ENCODE peak calls at places on chromosomes 4 and X, in four cellular contexts. P is osteocyte, O is type B pancreatic cell, I is nephron progenitor cell. G is an unnamed sample.
A peak's percentile ranks its signal among the peaks of the same experiment; 100 is the strongest.

GRCh38 chr4:133593764-133594163 is 444.7 kb downstream of the PCDH10 start:
- DNase-seq in O (no peak), I (no peak), P (no peak), G (no peak)

GRCh38 chr4:171342646-171343045 is 470.6 kb upstream of the GALNTL6 start:
- DNase-seq in I (no peak), O (no peak), P (no peak), G (no peak)

GRCh38 chr4:11631416-11631815 is 202.7 kb upstream of the HS3ST1 start:
- DNase-seq in P (no peak), I (no peak), O (no peak), G (no peak)

GRCh38 chr4:24999392-25000104 is 31.2 kb downstream of the LGI2 start:
- DNase-seq in O (no peak), P (no peak), I (no peak), G (no peak)

GRCh38 chr4:6201580-6202091 is 1.3 kb upstream of the JAKMIP1 start:
- DNase-seq in O (no peak), I (no peak), P (peak; percentile 51), G (no peak)

GRCh38 chrX:150361070-150361776 is 1.9 kb upstream of the MAMLD1 start:
- DNase-seq in P (peak; percentile 81), I (peak; percentile 25), O (peak; percentile 65), G (no peak)

GRCh38 chr4:85968945-85969830 is 390.7 kb downstream of the MAPK10 start:
- DNase-seq in P (no peak), O (no peak), I (peak; percentile 10), G (no peak)

GRCh38 chrX:88244066-88244465 is 503.0 kb upstream of the CPXCR1 start:
- DNase-seq in P (no peak), I (no peak), O (no peak), G (no peak)

GRCh38 chrX:126820700-126821420 is 1.3 kb downstream of the PRR32 start:
- DNase-seq in O (no peak), P (no peak), I (no peak), G (no peak)

GRCh38 chr4:152485726-152486276 is 50.1 kb downstream of the FBXW7 start:
- DNase-seq in I (no peak), P (no peak), O (no peak), G (peak; percentile 56)

GRCh38 chr4:88814043-88814617 is 116.5 kb upstream of the NAP1L5 start:
- DNase-seq in P (no peak), I (no peak), O (no peak), G (no peak)

GRCh38 chrX:86806786-86807185 is 658.5 kb downstream of the DACH2 start:
- DNase-seq in O (no peak), I (peak; percentile 8), P (no peak), G (no peak)

GRCh38 chr4:43325220-43325967 is 432.9 kb downstream of the GRXCR1 start:
- DNase-seq in O (no peak), P (no peak), I (no peak), G (no peak)

GRCh38 chr4:123042095-123042494 is 119.7 kb upstream of the NUDT6 start:
- DNase-seq in I (no peak), P (no peak), O (no peak), G (no peak)

GRCh38 chr4:123043013-123043412 is 120.6 kb upstream of the NUDT6 start:
- DNase-seq in O (no peak), P (no peak), I (no peak), G (no peak)

GRCh38 chr4:123035239-123035638 is 112.8 kb upstream of the NUDT6 start:
- DNase-seq in I (no peak), O (no peak), P (no peak), G (no peak)

GRCh38 chr4:123034023-123034422 is 111.6 kb upstream of the NUDT6 start:
- DNase-seq in P (no peak), I (no peak), O (no peak), G (peak; percentile 28)

DNA sequence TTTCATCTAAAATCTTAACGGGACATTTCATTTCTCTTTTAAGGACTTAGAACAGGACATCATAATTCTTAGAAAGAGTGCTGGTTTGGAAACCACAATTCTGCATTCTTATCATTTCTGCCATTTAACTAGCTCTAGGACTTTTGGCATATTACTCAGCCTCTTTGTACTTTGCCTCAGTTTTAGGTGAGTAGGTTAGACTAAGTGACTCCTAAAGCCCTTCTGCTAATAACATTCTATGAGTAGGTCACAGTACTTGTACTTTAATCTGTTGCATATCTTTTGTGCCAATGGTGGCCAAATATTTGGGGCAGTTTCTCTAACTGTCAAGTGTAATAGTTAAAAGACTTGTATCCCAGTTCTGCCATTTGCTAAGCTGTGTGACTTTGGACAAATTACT is 115.4 kb upstream of the NUDT6 start:
- DNase-seq in P (no peak), I (no peak), O (no peak), G (peak; percentile 23)
- TF ChIP-seq CTCF in P (no peak), I (no peak), O (no peak), G (no peak)

DNA sequence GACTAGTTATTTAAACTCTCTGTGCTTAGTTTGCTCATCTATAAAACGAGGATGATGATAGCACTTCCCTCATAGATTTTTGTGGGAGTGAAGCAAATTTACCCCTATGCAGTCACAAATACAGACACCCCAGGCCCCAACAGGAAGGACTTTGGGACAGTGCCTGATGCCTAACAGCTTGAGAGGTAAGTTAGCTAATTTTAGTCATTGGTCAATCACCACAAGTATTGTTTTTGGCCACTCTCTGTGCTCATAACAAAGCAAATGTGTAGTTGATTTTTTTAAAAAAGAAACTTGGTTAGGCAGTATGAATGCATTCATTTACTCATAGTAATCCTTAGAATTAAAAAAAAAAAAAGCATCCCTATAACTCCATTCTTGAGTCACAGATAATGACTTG is 1590.7 kb upstream of the TENM3 start:
- DNase-seq in I (no peak), O (no peak), P (no peak), G (no peak)
- TF ChIP-seq CTCF in I (no peak), O (no peak), P (no peak), G (no peak)

DNA sequence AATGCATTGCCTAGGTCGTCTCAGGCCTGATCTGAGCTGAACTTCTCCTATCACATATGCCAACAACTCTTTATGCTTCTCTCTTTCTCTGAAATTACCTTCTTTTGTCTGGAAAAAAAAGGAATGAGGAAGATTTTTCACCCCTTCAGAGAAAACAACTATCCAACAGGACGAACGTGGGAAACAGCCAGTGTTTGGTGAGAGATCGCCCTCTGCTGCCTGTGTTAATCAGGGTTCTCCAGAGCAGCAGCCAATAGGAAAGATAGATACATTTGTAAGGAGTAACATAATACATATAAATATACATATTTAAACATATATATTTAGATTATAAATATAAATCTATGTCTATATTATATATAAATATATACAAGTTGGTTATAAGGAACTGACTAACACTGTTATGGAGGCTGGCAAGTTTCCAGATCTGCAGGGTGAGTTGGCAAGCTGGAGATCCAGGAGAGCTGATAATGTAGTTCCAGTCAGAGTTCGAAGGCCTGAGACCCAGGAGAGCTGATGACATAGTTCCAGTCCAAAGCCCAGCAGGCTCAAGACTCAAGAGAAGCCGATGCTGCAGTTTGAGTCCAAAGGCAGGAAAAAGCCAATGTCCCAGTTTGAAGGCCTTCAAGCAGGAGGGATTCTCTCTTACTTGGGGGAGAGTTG is 13.3 kb downstream of the CETN2 start:
- DNase-seq in P (no peak), I (peak; percentile 24), O (no peak), G (no peak)
- TF ChIP-seq CTCF in P (peak; percentile 52), I (peak; percentile 34), O (peak; percentile 70), G (peak; percentile 34)

GRCh38 chr4:140743194-140743931 is 12.8 kb downstream of the TBC1D9 start:
- DNase-seq in P (no peak), O (no peak), I (no peak), G (no peak)
- TF ChIP-seq CTCF in P (peak; percentile 38), O (peak; percentile 38), I (no peak), G (no peak)

GRCh38 chr4:139607302-139608060 is 51.5 kb upstream of the SETD7 start:
- DNase-seq in P (no peak), I (no peak), O (no peak), G (no peak)

GRCh38 chr4:139605516-139605915 is 49.5 kb upstream of the SETD7 start:
- DNase-seq in I (no peak), P (no peak), O (no peak), G (no peak)

GRCh38 chr4:139609647-139610046 is 53.6 kb upstream of the SETD7 start:
- DNase-seq in P (no peak), O (no peak), I (no peak), G (no peak)

GRCh38 chr4:139603576-139604387 is 47.8 kb upstream of the SETD7 start:
- DNase-seq in I (peak; percentile 37), O (no peak), P (no peak), G (no peak)

DNA sequence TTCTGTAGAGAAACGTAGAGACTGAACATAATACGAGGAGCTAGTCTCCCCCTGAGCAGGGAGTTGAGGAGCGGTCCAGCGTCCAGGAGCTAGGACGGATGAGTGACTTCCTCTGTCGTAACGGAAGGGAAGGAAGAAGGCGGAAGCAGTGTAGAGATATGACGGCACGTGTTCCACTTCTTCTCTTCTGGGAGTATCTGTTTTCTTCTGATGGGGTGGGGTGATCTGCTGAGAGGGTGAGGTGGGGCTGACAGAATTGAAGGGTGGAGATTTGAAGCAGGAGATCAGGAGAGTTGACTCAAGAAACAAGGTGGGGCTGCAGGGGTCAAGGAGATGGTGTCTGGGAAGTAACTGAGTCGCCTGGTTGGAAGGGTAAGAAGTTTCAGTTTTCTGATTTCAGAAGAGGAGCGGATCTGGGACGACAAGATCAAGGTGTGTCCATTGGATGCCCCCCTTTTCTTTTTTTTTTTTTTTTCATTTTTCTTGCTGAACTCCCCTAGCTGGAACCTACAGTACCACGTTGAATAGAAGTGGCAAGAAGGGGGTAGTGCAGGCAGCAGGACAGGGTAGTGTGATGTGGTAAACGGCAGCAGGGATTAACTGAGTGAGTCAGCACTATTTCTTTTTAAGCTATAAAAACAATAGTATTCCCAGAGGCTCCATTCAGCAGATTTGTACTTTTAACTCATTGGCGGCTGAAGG is 50.7 kb upstream of the SETD7 start:
- DNase-seq in I (no peak), P (no peak), O (no peak), G (no peak)
- TF ChIP-seq CTCF in I (no peak), P (peak; percentile 23), O (peak; percentile 43), G (peak; percentile 13)

GRCh38 chrX:14050704-14051103 is 21.0 kb upstream of the GEMIN8 start:
- DNase-seq in P (no peak), I (no peak), O (no peak), G (no peak)

GRCh38 chrX:14056201-14056600 is 26.5 kb upstream of the GEMIN8 start:
- DNase-seq in P (no peak), O (no peak), I (no peak), G (no peak)

DNA sequence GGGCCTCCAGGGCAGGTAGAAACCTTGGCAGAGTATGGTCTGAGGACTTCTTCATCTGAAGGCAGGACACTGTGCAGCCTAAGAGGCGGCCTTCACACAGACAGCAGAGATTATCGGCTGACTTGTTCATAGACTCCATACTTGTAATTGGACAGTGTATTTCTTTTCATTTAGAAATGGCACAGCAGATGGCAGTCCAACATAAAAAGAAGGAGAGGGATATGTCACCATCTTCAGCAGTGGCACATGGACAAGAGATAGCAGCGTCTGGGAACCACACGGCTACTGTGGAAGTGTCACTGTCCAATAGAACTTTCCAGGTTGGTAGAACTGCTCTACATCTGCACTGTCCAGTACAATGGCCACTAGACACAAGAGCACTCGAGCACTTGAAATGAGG is 21.7 kb upstream of the GEMIN8 start:
- DNase-seq in I (no peak), P (no peak), O (no peak), G (no peak)
- TF ChIP-seq CTCF in I (no peak), P (no peak), O (no peak), G (no peak)

GRCh38 chrX:75522565-75523411 is at the start of gene ZDHHC15:
- DNase-seq in I (peak; percentile 58), O (peak; percentile 73), P (no peak), G (no peak)
- TF ChIP-seq CTCF in I (no peak), O (peak; percentile 21), P (no peak), G (no peak)